ENCODE peak calls at places on chromosomes 2 and 18, in ten cellular contexts. I is astrocyte, F is type B pancreatic cell, J is astrocyte of the spinal cord, Q is AG09309, M is body of pancreas, G is ovary, E is endothelial cell, O is nephron progenitor cell, A is colonic mucosa. P is an unnamed sample.

GRCh38 chr2:229270551-229271410 is at the start of gene PID1:
- DNase-seq in F (peak), J (peak), O (peak), G (peak), I (peak), M (peak), E (peak), A (peak), Q (no peak), P (no peak)

GRCh38 chr18:35045121-35045520 is 3.9 kb downstream of the MAPRE2 start:
- DNase-seq in O (no peak), G (no peak), F (no peak), I (no peak), Q (no peak), A (no peak), J (no peak), M (no peak), E (no peak), P (no peak)

GRCh38 chr18:58580623-58581022 is 48.3 kb downstream of the ALPK2 start:
- DNase-seq in A (no peak), F (no peak), G (no peak), Q (peak), I (peak), O (no peak), M (no peak), E (no peak), J (peak), P (no peak)

GRCh38 chr2:62467475-62468321 is 38.3 kb downstream of the TMEM17 start:
- DNase-seq in A (no peak), J (peak), F (no peak), G (no peak), Q (no peak), O (no peak), M (no peak), E (no peak), I (no peak), P (no peak)

GRCh38 chr2:110852541-110853263 is 120.3 kb downstream of the ACOXL start:
- DNase-seq in G (no peak), A (no peak), O (no peak), Q (no peak), I (no peak), F (no peak), E (no peak), M (no peak), J (no peak), P (no peak)

GRCh38 chr2:220276736-220277444 is 649.5 kb downstream of the SLC4A3 start:
- DNase-seq in A (no peak), F (no peak), O (no peak), J (no peak), E (no peak), Q (peak), I (peak), M (no peak), G (no peak), P (no peak)

GRCh38 chr2:98914713-98915580 is 21.1 kb downstream of the CRACDL start:
- DNase-seq in Q (no peak), O (no peak), A (no peak), F (no peak), I (no peak), E (no peak), M (no peak), J (no peak), G (no peak), P (no peak)

GRCh38 chr2:226607379-226607778 is 192.2 kb downstream of the IRS1 start:
- DNase-seq in A (no peak), F (no peak), I (peak), J (peak), E (no peak), G (no peak), Q (no peak), O (no peak), M (no peak), P (no peak)

GRCh38 chr2:6730821-6731220 is 134.9 kb downstream of the CMPK2 start:
- DNase-seq in F (no peak), E (no peak), I (no peak), O (peak), G (no peak), A (no peak), J (no peak), M (no peak), Q (no peak), P (no peak)

GRCh38 chr2:38907743-38908562 is 18.3 kb downstream of the ARHGEF33 start:
- DNase-seq in I (no peak), G (no peak), J (no peak), F (no peak), A (no peak), O (no peak), M (no peak), E (no peak), Q (no peak), P (no peak)

GRCh38 chr2:97718051-97718882 is 4.9 kb downstream of the ZAP70 start:
- DNase-seq in I (no peak), G (no peak), J (no peak), M (no peak), O (no peak), A (peak), E (no peak), Q (no peak), F (no peak), P (no peak)

GRCh38 chr2:33136056-33136455 is 189.3 kb downstream of the LTBP1 start:
- DNase-seq in E (no peak), O (no peak), J (peak), G (no peak), A (no peak), Q (no peak), I (no peak), F (no peak), M (no peak), P (no peak)

GRCh38 chr18:57901819-57902600 is 98.9 kb upstream of the ATP8B1 start:
- DNase-seq in A (peak), I (no peak), G (no peak), O (no peak), Q (no peak), F (no peak), J (no peak), M (peak), E (no peak), P (no peak)

GRCh38 chr2:122145805-122146204 is 390.4 kb downstream of the TSN start:
- DNase-seq in M (no peak), A (no peak), O (no peak), F (no peak), G (no peak), Q (no peak), E (no peak), J (no peak), I (no peak), P (no peak)

GRCh38 chr18:13464432-13465125 is 246.0 kb downstream of the LDLRAD4 start:
- DNase-seq in M (no peak), I (peak), Q (no peak), G (no peak), J (no peak), O (no peak), E (peak), F (no peak), A (peak), P (no peak)

GRCh38 chr2:12636837-12637581 is 79.7 kb upstream of the TRIB2 start:
- DNase-seq in J (peak), O (no peak), G (no peak), Q (no peak), M (no peak), F (no peak), I (peak), A (no peak), E (no peak), P (no peak)

GRCh38 chr2:11748861-11749645 is 2.6 kb downstream of the LPIN1 start:
- DNase-seq in M (no peak), E (no peak), G (no peak), A (no peak), Q (no peak), J (no peak), F (no peak), O (no peak), I (no peak), P (no peak)

GRCh38 chr2:202090530-202090929 is 17.5 kb downstream of the KIAA2012 start:
- DNase-seq in A (no peak), M (no peak), Q (no peak), E (no peak), G (no peak), J (no peak), O (no peak), I (no peak), F (no peak), P (no peak)

GRCh38 chr18:70154591-70155194 is 50.8 kb downstream of the RTTN start:
- DNase-seq in I (peak), Q (peak), O (no peak), G (no peak), M (no peak), F (no peak), E (no peak), A (no peak), J (peak), P (peak)

GRCh38 chr2:241933175-241933911 is 63.8 kb downstream of the RTP5 start:
- DNase-seq in O (no peak), J (peak), A (peak), G (no peak), Q (peak), E (no peak), M (peak), I (peak), F (no peak), P (no peak)

GRCh38 chr2:47636176-47636575 is 146.8 kb upstream of the MSH6 start:
- DNase-seq in J (no peak), O (no peak), M (no peak), Q (no peak), A (no peak), E (no peak), I (no peak), G (no peak), F (no peak), P (no peak)

GRCh38 chr2:206004004-206004693 is 81.8 kb downstream of the INO80D start:
- DNase-seq in F (no peak), A (peak), O (peak), I (no peak), G (no peak), M (peak), Q (no peak), E (peak), J (no peak), P (no peak)

GRCh38 chr2:29923110-29923721 is 1.8 kb upstream of the ALK start:
- DNase-seq in I (peak), Q (peak), M (peak), F (no peak), J (peak), A (peak), G (peak), O (peak), E (peak), P (no peak)

GRCh38 chr18:60347526-60348045 is 25.0 kb downstream of the MC4R start:
- DNase-seq in G (no peak), A (no peak), I (peak), O (no peak), Q (no peak), J (peak), M (no peak), F (no peak), E (no peak), P (peak)

GRCh38 chr2:162475661-162476060 is 131.7 kb downstream of the GCA start:
- DNase-seq in Q (no peak), E (no peak), M (peak), G (no peak), F (no peak), O (no peak), A (no peak), I (peak), J (peak), P (peak)

GRCh38 chr18:28666216-28666615 is 489.3 kb upstream of the CDH2 start:
- DNase-seq in Q (no peak), I (peak), J (no peak), A (no peak), M (no peak), F (no peak), O (no peak), E (no peak), G (no peak), P (no peak)

GRCh38 chr2:221943078-221943810 is 355.6 kb downstream of the PAX3 start:
- DNase-seq in I (peak), F (no peak), Q (no peak), E (no peak), O (no peak), A (no peak), M (peak), J (peak), G (peak), P (peak)

GRCh38 chr2:42781204-42781603 is 11.2 kb downstream of the HAAO start:
- DNase-seq in M (no peak), G (no peak), A (peak), Q (no peak), E (no peak), F (no peak), O (no peak), J (no peak), I (no peak), P (no peak)

GRCh38 chr2:23453936-23454460 is 69.0 kb downstream of the KLHL29 start:
- DNase-seq in I (no peak), J (no peak), Q (no peak), F (no peak), A (no peak), O (peak), M (no peak), G (no peak), E (no peak), P (no peak)

GRCh38 chr2:9317559-9317958 is 105.8 kb downstream of the ITGB1BP1 start:
- DNase-seq in G (no peak), E (no peak), F (no peak), J (no peak), O (no peak), M (no peak), I (no peak), A (no peak), Q (no peak), P (no peak)

GRCh38 chr2:139814458-139814857 is 1034.3 kb upstream of the NXPH2 start:
- DNase-seq in Q (no peak), G (no peak), A (no peak), O (no peak), F (no peak), E (no peak), M (no peak), I (no peak), J (no peak), P (no peak)

DNA sequence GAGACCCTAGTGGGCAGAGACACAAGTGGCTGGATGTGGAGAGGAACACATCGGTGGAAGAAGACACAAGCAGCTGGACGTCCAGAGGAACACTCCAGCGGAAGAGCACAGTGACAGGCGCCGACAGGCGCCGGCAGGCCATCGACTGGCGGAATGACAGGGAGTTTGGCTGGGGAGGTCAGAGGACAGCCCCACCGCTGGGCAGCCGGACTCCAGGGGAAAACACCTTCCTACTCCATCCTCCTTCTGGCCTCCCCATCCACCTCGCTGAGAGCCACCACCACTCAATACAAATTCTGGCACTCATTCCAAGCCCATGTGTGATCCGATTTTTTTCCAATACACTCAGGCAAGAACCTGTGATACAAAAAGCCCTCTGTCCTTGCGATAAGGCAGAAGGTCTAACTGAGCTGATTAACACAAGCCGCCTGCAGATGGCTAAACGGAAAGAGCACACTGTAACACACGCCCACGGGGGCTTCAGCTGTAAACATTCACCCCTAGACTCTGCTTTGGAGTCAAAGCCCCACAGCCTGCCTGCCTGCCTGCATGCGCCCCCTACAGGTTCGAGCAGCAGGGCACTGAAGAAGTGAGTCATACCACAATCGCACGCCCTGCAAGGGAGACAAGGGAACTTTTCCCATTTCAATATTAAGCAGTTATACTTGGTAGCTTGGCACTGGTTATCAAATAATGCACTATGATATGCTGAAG is 50.2 kb upstream of the LRP1B start:
- DNase-seq in J (no peak), G (no peak), I (peak), O (peak), E (peak), Q (no peak), F (no peak), A (no peak), M (peak), P (no peak)
- TF ChIP-seq CTCF in J (peak), G (no peak), I (peak), O (peak), E (peak), Q (peak), F (peak), A (no peak), M (no peak), P (peak)

DNA sequence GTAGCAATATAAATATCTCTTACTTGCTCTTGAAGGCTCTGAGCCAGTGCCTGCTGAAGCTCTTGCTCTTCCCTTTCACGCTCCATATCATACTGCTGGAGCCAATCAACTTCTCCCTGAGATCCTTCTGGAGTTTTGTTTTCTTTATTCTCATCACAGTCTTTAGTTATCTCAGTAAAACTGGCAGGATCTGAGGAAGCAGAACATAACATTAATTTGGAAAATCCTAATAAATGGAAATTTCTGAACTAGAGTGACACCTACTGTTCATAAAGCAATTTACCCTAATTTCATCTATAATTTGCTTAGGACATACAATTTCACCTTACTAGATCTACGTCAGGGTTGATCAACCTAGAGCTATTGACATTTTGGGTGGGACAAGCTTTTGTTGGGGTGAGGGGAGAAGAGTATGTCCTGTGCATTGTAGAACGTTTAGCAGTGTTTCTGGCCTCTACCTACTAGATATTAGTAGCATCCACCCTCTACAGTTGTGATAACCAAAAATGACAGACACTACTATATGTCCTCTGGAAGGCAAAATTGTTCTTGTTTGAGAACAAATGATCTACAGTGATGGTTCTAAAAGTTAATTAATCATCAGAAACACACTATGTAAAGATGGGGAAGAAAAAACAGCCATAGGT is 47.2 kb downstream of the VIL1 start:
- DNase-seq in E (no peak), F (no peak), A (no peak), G (no peak), Q (no peak), M (no peak), J (peak), O (no peak), I (peak), P (no peak)
- TF ChIP-seq CTCF in E (peak), F (peak), A (no peak), G (no peak), Q (peak), M (peak), J (no peak), O (peak), I (peak), P (peak)

GRCh38 chr2:173202570-173202969 is 126.9 kb downstream of the MAP3K20 start:
- DNase-seq in G (no peak), A (no peak), E (no peak), F (no peak), M (no peak), Q (no peak), I (no peak), O (no peak), J (no peak), P (no peak)

GRCh38 chr2:173198338-173198737 is 122.7 kb downstream of the MAP3K20 start:
- DNase-seq in J (no peak), Q (no peak), O (no peak), A (no peak), E (no peak), I (no peak), F (no peak), M (no peak), G (no peak), P (no peak)

GRCh38 chr2:173199303-173199702 is 123.7 kb downstream of the MAP3K20 start:
- DNase-seq in I (no peak), J (no peak), O (no peak), F (no peak), Q (no peak), M (no peak), A (no peak), G (no peak), E (no peak), P (no peak)

GRCh38 chr2:173205375-173205774 is 129.7 kb downstream of the MAP3K20 start:
- DNase-seq in A (no peak), I (no peak), M (peak), G (peak), J (peak), F (no peak), O (no peak), E (no peak), Q (no peak), P (no peak)

DNA sequence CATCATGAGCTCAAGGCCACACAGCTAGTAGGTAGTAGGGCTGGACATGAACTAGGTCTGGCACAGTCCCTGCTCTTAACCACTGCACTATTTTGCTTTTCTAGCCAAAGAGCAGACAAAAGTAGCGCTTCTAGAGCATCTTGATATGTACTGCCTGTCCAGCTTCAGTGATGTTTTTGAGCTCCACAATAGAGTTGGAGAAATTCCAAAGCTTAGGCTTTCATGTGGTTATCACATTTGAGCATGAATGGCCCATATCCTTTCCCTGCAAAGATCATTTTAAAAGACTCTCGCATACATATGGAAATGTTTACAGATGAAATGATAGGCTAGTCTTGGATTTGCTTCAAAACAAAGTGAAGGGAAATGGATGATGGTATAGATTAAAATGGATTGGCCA is 128.7 kb downstream of the MAP3K20 start:
- DNase-seq in O (no peak), G (no peak), E (no peak), Q (no peak), M (no peak), A (no peak), I (peak), F (no peak), J (peak), P (no peak)
- TF ChIP-seq CTCF in O (no peak), G (no peak), E (no peak), Q (no peak), M (no peak), A (no peak), I (no peak), F (no peak), J (no peak), P (no peak)

GRCh38 chr2:197383825-197384224 is 51.0 kb downstream of the SF3B1 start:
- DNase-seq in F (no peak), E (no peak), I (no peak), A (no peak), Q (no peak), M (no peak), G (no peak), J (no peak), O (no peak), P (no peak)
- TF ChIP-seq CTCF in F (no peak), E (no peak), I (no peak), A (no peak), Q (no peak), M (no peak), G (no peak), J (no peak), O (no peak), P (no peak)

DNA sequence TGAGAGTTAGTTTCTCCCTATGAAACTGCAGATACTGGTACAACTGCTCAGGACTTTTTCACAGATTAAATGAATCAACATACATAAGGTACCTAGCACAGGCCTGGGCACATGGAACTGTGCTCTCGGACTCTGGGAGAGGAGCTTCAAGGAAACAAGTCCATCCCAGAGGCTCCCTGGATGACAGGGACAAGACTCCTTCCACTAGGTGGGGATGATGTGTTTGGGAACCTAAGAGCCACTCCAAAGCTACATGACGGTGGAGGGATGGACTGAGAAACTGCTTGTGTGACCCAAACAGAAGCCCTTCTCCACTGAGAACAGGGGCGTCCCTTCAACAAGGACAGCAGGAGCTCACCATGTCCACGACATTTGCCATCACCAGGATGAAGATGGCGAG is 37.1 kb downstream of the CENPO start:
- DNase-seq in G (no peak), F (no peak), M (no peak), J (no peak), Q (no peak), O (no peak), E (no peak), I (no peak), A (no peak), P (no peak)
- TF ChIP-seq CTCF in G (no peak), F (no peak), M (no peak), J (peak), Q (no peak), O (no peak), E (no peak), I (no peak), A (no peak), P (peak)

DNA sequence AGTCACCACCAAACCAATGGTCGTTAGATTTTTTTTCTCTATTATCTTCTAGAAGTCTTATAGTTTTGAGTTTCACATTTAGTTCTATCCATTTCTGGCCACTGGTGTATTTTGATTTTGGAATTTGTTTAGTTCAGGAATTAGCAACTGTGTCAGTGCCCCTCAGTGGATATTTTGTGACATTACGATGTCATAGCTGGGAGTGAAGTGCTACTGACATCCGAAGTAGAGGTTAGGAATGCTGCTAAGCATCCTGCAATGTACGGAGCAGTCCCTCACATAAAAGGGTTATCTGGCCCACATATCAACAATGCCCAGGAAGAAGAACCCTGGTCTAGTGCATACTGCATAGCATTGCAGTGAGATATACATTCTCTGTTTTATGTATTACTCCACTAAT is 157.4 kb upstream of the RGPD4 start:
- DNase-seq in M (no peak), J (peak), O (no peak), Q (no peak), E (no peak), I (peak), G (no peak), A (no peak), F (no peak), P (no peak)
- TF ChIP-seq CTCF in M (no peak), J (peak), O (peak), Q (peak), E (no peak), I (no peak), G (no peak), A (no peak), F (peak), P (no peak)

P was measured in epithelial cell of proximal tubule.